ENCODE peak calls at places on chromosomes 3 and 15, in six cellular contexts. One of them, this sample, is unnamed.

GRCh38 chr15:78907577-78907976 is 34.9 kb downstream of the MORF4L1 start:
- DNase-seq in activated gamma-delta T cell treated with Interleukin-2 at 50 U/mL for 16 hours: no peak
- DNase-seq in T-helper 2 cell treated with Interferon-gamma antibody and Interleukin-4, amounts not matched to agents 5 μg/mL and 100 μg/mL, for 36 hours: no peak
- DNase-seq in small intestine: no peak
- DNase-seq in type B pancreatic cell: no peak
- DNase-seq in NCI-H2081 treated with DMSO at 0.1 percent for 48 hours: no peak
- DNase-seq in this sample: no peak

GRCh38 chr15:60869851-60870250 is 359.3 kb downstream of the RORA start:
- DNase-seq in activated gamma-delta T cell treated with Interleukin-2 at 50 U/mL for 16 hours: no peak
- DNase-seq in T-helper 2 cell treated with Interferon-gamma antibody and Interleukin-4, amounts not matched to agents 5 μg/mL and 100 μg/mL, for 36 hours: no peak
- DNase-seq in small intestine: no peak
- DNase-seq in type B pancreatic cell: no peak
- DNase-seq in NCI-H2081 treated with DMSO at 0.1 percent for 48 hours: no peak
- DNase-seq in this sample: no peak

GRCh38 chr3:186109897-186110803 is 1.3 kb upstream of the ETV5 start:
- DNase-seq in activated gamma-delta T cell treated with Interleukin-2 at 50 U/mL for 16 hours: no peak
- DNase-seq in T-helper 2 cell treated with Interferon-gamma antibody and Interleukin-4, amounts not matched to agents 5 μg/mL and 100 μg/mL, for 36 hours: no peak
- DNase-seq in small intestine: no peak
- DNase-seq in type B pancreatic cell: no peak
- DNase-seq in NCI-H2081 treated with DMSO at 0.1 percent for 48 hours: no peak
- DNase-seq in this sample: peak

GRCh38 chr3:37985637-37986320 is 4.8 kb upstream of the VILL start:
- DNase-seq in activated gamma-delta T cell treated with Interleukin-2 at 50 U/mL for 16 hours: no peak
- DNase-seq in T-helper 2 cell treated with Interferon-gamma antibody and Interleukin-4, amounts not matched to agents 5 μg/mL and 100 μg/mL, for 36 hours: no peak
- DNase-seq in small intestine: peak
- DNase-seq in type B pancreatic cell: peak
- DNase-seq in NCI-H2081 treated with DMSO at 0.1 percent for 48 hours: no peak
- DNase-seq in this sample: peak

GRCh38 chr3:159158213-159158612 is 356.4 kb downstream of the MFSD1 start:
- DNase-seq in activated gamma-delta T cell treated with Interleukin-2 at 50 U/mL for 16 hours: no peak
- DNase-seq in T-helper 2 cell treated with Interferon-gamma antibody and Interleukin-4, amounts not matched to agents 5 μg/mL and 100 μg/mL, for 36 hours: no peak
- DNase-seq in small intestine: no peak
- DNase-seq in type B pancreatic cell: no peak
- DNase-seq in NCI-H2081 treated with DMSO at 0.1 percent for 48 hours: no peak
- DNase-seq in this sample: no peak

GRCh38 chr3:28664123-28664522 is 315.5 kb upstream of the AZI2 start:
- DNase-seq in activated gamma-delta T cell treated with Interleukin-2 at 50 U/mL for 16 hours: no peak
- DNase-seq in T-helper 2 cell treated with Interferon-gamma antibody and Interleukin-4, amounts not matched to agents 5 μg/mL and 100 μg/mL, for 36 hours: no peak
- DNase-seq in small intestine: no peak
- DNase-seq in type B pancreatic cell: no peak
- DNase-seq in NCI-H2081 treated with DMSO at 0.1 percent for 48 hours: no peak
- DNase-seq in this sample: no peak

GRCh38 chr3:60610441-60611112 is 640.7 kb downstream of the FHIT start:
- DNase-seq in activated gamma-delta T cell treated with Interleukin-2 at 50 U/mL for 16 hours: no peak
- DNase-seq in T-helper 2 cell treated with Interferon-gamma antibody and Interleukin-4, amounts not matched to agents 5 μg/mL and 100 μg/mL, for 36 hours: no peak
- DNase-seq in small intestine: no peak
- DNase-seq in type B pancreatic cell: no peak
- DNase-seq in NCI-H2081 treated with DMSO at 0.1 percent for 48 hours: no peak
- DNase-seq in this sample: peak

GRCh38 chr15:55661431-55661830 is 73.3 kb upstream of the PYGO1 start:
- DNase-seq in activated gamma-delta T cell treated with Interleukin-2 at 50 U/mL for 16 hours: no peak
- DNase-seq in T-helper 2 cell treated with Interferon-gamma antibody and Interleukin-4, amounts not matched to agents 5 μg/mL and 100 μg/mL, for 36 hours: peak
- DNase-seq in small intestine: no peak
- DNase-seq in type B pancreatic cell: no peak
- DNase-seq in NCI-H2081 treated with DMSO at 0.1 percent for 48 hours: no peak
- DNase-seq in this sample: no peak

This sample was measured in right cardiac atrium.